ENCODE peak calls at places on chromosomes 4 and X, in four cellular contexts. S is activated T-cell treated with anti-CD3 and anti-CD28 coated beads, Interleukin-2, amount 50 U/mL, for 72 hours; I is naive thymus-derived CD4-positive, alpha-beta T cell; T is aorta. O is an unnamed sample.

GRCh38 chr4:67151376-67152343 is 393.6 kb downstream of the CENPC start:
- ATAC-seq in S (no peak), T (no peak), I (no peak), O (no peak)

GRCh38 chrX:130416785-130417184 is 15.0 kb downstream of the RBMX2 start:
- ATAC-seq in S (no peak), I (no peak), T (no peak), O (no peak)

GRCh38 chr4:146472404-146472803 is 49.3 kb downstream of the SLC10A7 start:
- ATAC-seq in S (no peak), T (no peak), I (no peak), O (no peak)

GRCh38 chrX:13360146-13360545 is 40.3 kb upstream of the ATXN3L start:
- ATAC-seq in S (no peak), T (no peak), I (no peak), O (no peak)

GRCh38 chrX:41118156-41118555 is 32.9 kb downstream of the USP9X start:
- ATAC-seq in S (peak), T (no peak), I (no peak), O (no peak)

GRCh38 chr4:168059251-168059650 is 33.1 kb upstream of the ANXA10 start:
- ATAC-seq in T (no peak), S (no peak), I (no peak), O (no peak)

GRCh38 chr4:25863347-25863784 is 578 bp upstream of the SEL1L3 start:
- ATAC-seq in I (no peak), S (no peak), T (no peak), O (no peak)

GRCh38 chr4:27474691-27475090 is 614.0 kb downstream of the STIM2 start:
- ATAC-seq in S (no peak), T (no peak), I (no peak), O (no peak)

GRCh38 chr4:9969526-9970398 is 51.5 kb downstream of the SLC2A9 start:
- ATAC-seq in I (no peak), S (peak), T (no peak), O (no peak)

GRCh38 chrX:110215411-110215810 is 102.5 kb downstream of the AMMECR1 start:
- ATAC-seq in T (no peak), S (no peak), I (no peak), O (no peak)

GRCh38 chr4:138275946-138276621 is 33.9 kb upstream of the SLC7A11 start:
- ATAC-seq in T (no peak), I (no peak), S (no peak), O (no peak)

GRCh38 chrX:42242044-42242443 is 318.7 kb upstream of the CASK start:
- ATAC-seq in I (no peak), T (no peak), S (no peak), O (no peak)

GRCh38 chr4:26874110-26874509 is 13.5 kb downstream of the STIM2 start:
- ATAC-seq in S (no peak), I (no peak), T (no peak), O (no peak)

GRCh38 chrX:55033429-55033828 is 2.7 kb upstream of the ALAS2 start:
- ATAC-seq in I (no peak), T (no peak), S (no peak), O (no peak)

GRCh38 chr4:7381221-7381889 is 53.4 kb downstream of the PSAPL1 start:
- ATAC-seq in S (no peak), I (no peak), T (no peak), O (peak)

GRCh38 chr4:74375824-74376426 is 11.0 kb downstream of the EREG start:
- ATAC-seq in T (no peak), S (no peak), I (no peak), O (no peak)

GRCh38 chr4:127870688-127871087 is 10.0 kb upstream of the PLK4 start:
- ATAC-seq in T (peak), I (no peak), S (no peak), O (no peak)

GRCh38 chrX:54633641-54634040 is 103.6 kb downstream of the GNL3L start:
- ATAC-seq in T (no peak), S (no peak), I (no peak), O (no peak)

GRCh38 chr4:15362541-15362940 is 65.3 kb upstream of the C1QTNF7 start:
- ATAC-seq in I (no peak), T (no peak), S (no peak), O (no peak)

GRCh38 chrX:112085149-112085548 is 2.6 kb upstream of the TRPC5 start:
- ATAC-seq in I (no peak), S (no peak), T (no peak), O (no peak)

GRCh38 chr4:75229783-75230570 is 284.2 kb downstream of the RCHY1 start:
- ATAC-seq in I (no peak), S (no peak), T (no peak), O (no peak)

GRCh38 chr4:173039617-173040176 is 128.9 kb upstream of the GALNT7 start:
- ATAC-seq in I (no peak), S (no peak), T (peak), O (peak)

GRCh38 chr4:102234243-102234838 is 110.9 kb downstream of the SLC39A8 start:
- ATAC-seq in S (no peak), I (no peak), T (peak), O (no peak)

GRCh38 chrX:41481264-41482109 is 34.3 kb downstream of the NYX start:
- ATAC-seq in T (no peak), I (no peak), S (peak), O (no peak)

O was measured in gastroesophageal sphincter.